ENCODE peak calls at places on chromosomes 2 and 18, in six cellular contexts. B, D, K, L, N and G are unnamed samples.

GRCh38 chr2:37637985-37638384 is 33.5 kb downstream of the CDC42EP3 start:
- DNase-seq in B (no peak), D (no peak), K (no peak), L (no peak), N (no peak), G (no peak)

GRCh38 chr2:231684314-231685223 is 23.8 kb upstream of the PTMA start:
- DNase-seq in B (no peak), D (no peak), K (no peak), L (no peak), N (no peak), G (no peak)

GRCh38 chr2:8145385-8145784 is 536.5 kb upstream of the ID2 start:
- DNase-seq in B (no peak), D (no peak), K (no peak), L (no peak), N (no peak), G (no peak)

GRCh38 chr2:176082885-176083731 is 654 bp downstream of the EVX2 start:
- DNase-seq in B (no peak), D (no peak), K (no peak), L (peak), N (no peak), G (no peak)

GRCh38 chr2:37318401-37318800 is 6.2 kb downstream of the PRKD3 start:
- DNase-seq in B (no peak), D (no peak), K (peak), L (no peak), N (no peak), G (no peak)

GRCh38 chr2:147430408-147430807 is 414.4 kb upstream of the ACVR2A start:
- DNase-seq in B (no peak), D (no peak), K (no peak), L (no peak), N (peak), G (no peak)

GRCh38 chr2:169116993-169117392 is 47.6 kb downstream of the DHRS9 start:
- DNase-seq in B (no peak), D (no peak), K (no peak), L (no peak), N (no peak), G (no peak)

GRCh38 chr18:22136395-22136794 is 33.0 kb upstream of the GATA6 start:
- DNase-seq in B (no peak), D (no peak), K (no peak), L (no peak), N (no peak), G (peak)

GRCh38 chr2:26816893-26817292 is 31.0 kb downstream of the CENPA start:
- DNase-seq in B (peak), D (peak), K (no peak), L (peak), N (no peak), G (peak)

GRCh38 chr2:96240341-96241038 is 25.3 kb downstream of the TMEM127 start:
- DNase-seq in B (no peak), D (no peak), K (no peak), L (no peak), N (no peak), G (no peak)

GRCh38 chr2:207182916-207183315 is 17.2 kb upstream of the KLF7 start:
- DNase-seq in B (no peak), D (no peak), K (no peak), L (no peak), N (no peak), G (no peak)

GRCh38 chr2:232563580-232563979 is 13.1 kb downstream of the EIF4E2 start:
- DNase-seq in B (no peak), D (no peak), K (no peak), L (no peak), N (no peak), G (peak)

GRCh38 chr2:149817206-149817605 is 229.6 kb upstream of the MMADHC start:
- DNase-seq in B (no peak), D (no peak), K (no peak), L (no peak), N (no peak), G (no peak)

GRCh38 chr2:98912957-98913915 is 22.8 kb downstream of the CRACDL start:
- DNase-seq in B (no peak), D (no peak), K (no peak), L (no peak), N (no peak), G (no peak)

GRCh38 chr2:95231723-95232122 is 24.4 kb downstream of the ZNF892 start:
- DNase-seq in B (peak), D (peak), K (no peak), L (peak), N (peak), G (peak)

GRCh38 chr2:237072067-237072931 is 13.4 kb upstream of the COPS8 start:
- DNase-seq in B (peak), D (peak), K (no peak), L (peak), N (peak), G (peak)

GRCh38 chr2:17058772-17059402 is 393.3 kb upstream of the CYRIA start:
- DNase-seq in B (no peak), D (no peak), K (no peak), L (no peak), N (no peak), G (no peak)

GRCh38 chr2:107001964-107002696 is 116.2 kb upstream of the ST6GAL2 start:
- DNase-seq in B (no peak), D (no peak), K (no peak), L (no peak), N (no peak), G (no peak)

GRCh38 chr2:118530976-118531375 is 316.5 kb downstream of the EN1 start:
- DNase-seq in B (peak), D (no peak), K (no peak), L (no peak), N (no peak), G (no peak)

GRCh38 chr2:126307740-126308139 is 348.2 kb upstream of the GYPC start:
- DNase-seq in B (no peak), D (no peak), K (no peak), L (no peak), N (no peak), G (no peak)

GRCh38 chr2:74238879-74239278 is 40.5 kb downstream of the MTHFD2 start:
- DNase-seq in B (no peak), D (no peak), K (no peak), L (no peak), N (no peak), G (no peak)

GRCh38 chr2:29272311-29272710 is 157.1 kb downstream of the CLIP4 start:
- DNase-seq in B (no peak), D (no peak), K (no peak), L (no peak), N (no peak), G (no peak)

GRCh38 chr2:68253211-68254068 is 1.1 kb upstream of the PPP3R1 start:
- DNase-seq in B (no peak), D (no peak), K (no peak), L (peak), N (peak), G (peak)

GRCh38 chr2:68870215-68870614 is 982 bp downstream of the BMP10 start:
- DNase-seq in B (no peak), D (no peak), K (no peak), L (no peak), N (no peak), G (no peak)

GRCh38 chr2:74576151-74576755 is 21.7 kb downstream of the DOK1 start:
- DNase-seq in B (no peak), D (no peak), K (no peak), L (no peak), N (no peak), G (peak)

GRCh38 chr18:79241755-79242154 is 154.0 kb upstream of the NFATC1 start:
- DNase-seq in B (no peak), D (no peak), K (no peak), L (peak), N (no peak), G (no peak)

GRCh38 chr18:62447652-62448051 is 75.2 kb upstream of the ZCCHC2 start:
- DNase-seq in B (no peak), D (no peak), K (no peak), L (no peak), N (no peak), G (no peak)

GRCh38 chr2:71711470-71711857 is 258.1 kb downstream of the DYSF start:
- DNase-seq in B (no peak), D (no peak), K (no peak), L (no peak), N (no peak), G (no peak)

GRCh38 chr18:50518787-50519520 is 40.9 kb upstream of the MAPK4 start:
- DNase-seq in B (no peak), D (no peak), K (no peak), L (no peak), N (no peak), G (no peak)

GRCh38 chr2:45343618-45344017 is 267.4 kb downstream of the SRBD1 start:
- DNase-seq in B (no peak), D (no peak), K (no peak), L (peak), N (no peak), G (no peak)

GRCh38 chr18:9894454-9895068 is 8.8 kb downstream of the TXNDC2 start:
- DNase-seq in B (no peak), D (no peak), K (no peak), L (no peak), N (no peak), G (no peak)

DNA sequence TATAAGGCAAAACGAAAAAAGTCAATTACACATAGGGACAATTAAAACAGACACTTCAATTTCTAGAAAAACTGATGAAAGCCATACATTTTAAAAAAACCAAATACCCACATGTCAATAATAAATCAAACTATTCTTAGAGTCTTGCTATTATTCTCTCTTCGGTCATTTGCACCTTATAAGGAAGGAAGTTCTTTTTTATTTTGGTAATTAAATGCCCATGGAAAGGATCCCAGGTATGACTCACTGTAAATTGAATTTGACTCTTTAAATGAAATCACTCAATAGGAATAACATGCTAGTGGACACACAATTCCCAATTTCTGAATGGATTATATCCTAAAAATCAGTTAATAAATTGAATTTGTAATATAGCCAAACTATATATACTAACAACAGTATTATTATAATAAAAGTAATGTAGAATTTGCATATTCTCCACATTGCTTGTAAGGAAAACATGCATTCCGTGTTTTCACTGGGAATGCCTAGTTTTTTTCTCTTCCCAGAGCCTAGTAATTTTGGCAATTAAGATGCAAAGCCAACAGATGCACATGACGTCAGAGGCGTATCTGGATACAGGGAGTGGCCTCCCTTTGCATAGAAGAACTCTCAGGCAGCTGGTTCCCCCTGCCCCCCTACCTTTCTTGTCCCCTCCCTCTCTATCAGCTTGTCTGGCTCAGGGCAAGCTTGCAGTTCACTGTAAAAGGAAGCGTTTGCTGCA is 153.5 kb upstream of the PGAP1 start:
- DNase-seq in B (no peak), D (no peak), K (no peak), L (peak), N (no peak), G (no peak)
- TF ChIP-seq JUND in B (no peak), D (no peak), K (no peak), L (peak), N (no peak), G (no peak)

GRCh38 chr2:131105156-131105949 is at the start of gene PLEKHB2:
- DNase-seq in B (peak), D (peak), K (peak), L (peak), N (peak), G (peak)

GRCh38 chr2:131104487-131105155 is 515 bp upstream of the PLEKHB2 start:
- DNase-seq in B (peak), D (peak), K (peak), L (peak), N (peak), G (peak)

DNA sequence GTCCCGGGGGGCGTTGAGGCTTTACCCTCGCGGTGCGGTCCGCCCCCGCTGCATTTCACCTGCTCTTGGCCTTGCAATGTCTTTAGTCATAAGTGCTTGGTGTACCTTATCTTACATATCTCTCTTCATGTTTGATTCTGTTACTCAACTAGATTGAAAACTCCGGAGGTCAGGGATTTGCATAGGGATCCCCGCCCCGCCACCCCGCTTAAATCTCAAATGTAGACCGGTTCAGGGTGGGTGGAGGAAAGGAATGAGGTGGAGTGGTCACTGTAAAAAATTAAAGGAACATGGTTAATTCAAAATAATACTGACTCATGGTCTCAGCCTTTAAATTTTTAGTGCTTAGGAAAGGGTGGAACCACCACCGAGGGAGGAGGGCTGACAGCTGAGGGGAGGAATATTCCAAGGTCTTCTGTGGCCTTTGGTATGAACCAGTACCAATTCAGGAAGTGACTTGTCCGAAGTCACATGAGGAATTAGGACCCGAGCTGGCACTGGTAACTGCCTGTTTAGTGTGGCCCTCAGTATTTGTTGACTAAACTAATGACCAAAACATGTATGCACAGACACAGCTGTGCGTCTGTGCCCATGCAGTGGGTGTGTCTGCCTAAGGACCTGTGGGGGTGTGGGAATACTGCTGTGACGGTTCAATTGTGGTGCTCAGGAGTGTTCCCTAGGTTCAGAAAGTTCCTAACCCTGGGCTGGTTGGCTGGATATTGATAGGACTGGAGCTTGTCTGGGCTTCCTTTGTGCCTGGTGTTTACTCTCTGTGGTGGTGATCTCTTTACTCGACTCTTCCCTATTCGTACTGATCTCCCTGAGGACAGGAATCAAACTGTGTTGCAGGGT is 1.0 kb downstream of the PLEKHB2 start:
- DNase-seq in B (no peak), D (peak), K (peak), L (peak), N (peak), G (peak)
- TF ChIP-seq JUND in B (no peak), D (no peak), K (no peak), L (no peak), N (no peak), G (no peak)

GRCh38 chr2:4898706-4899105 is 793.5 kb upstream of the SOX11 start:
- DNase-seq in B (no peak), D (no peak), K (no peak), L (no peak), N (no peak), G (no peak)
- TF ChIP-seq JUND in B (no peak), D (no peak), K (no peak), L (no peak), N (no peak), G (no peak)

GRCh38 chr2:197677056-197677455 is 1.7 kb upstream of the RFTN2 start:
- DNase-seq in B (no peak), D (no peak), K (no peak), L (no peak), N (no peak), G (no peak)

GRCh38 chr2:197675246-197675645 is at the start of gene RFTN2:
- DNase-seq in B (no peak), D (no peak), K (no peak), L (no peak), N (no peak), G (no peak)

GRCh38 chr2:197674546-197674945 is 841 bp downstream of the RFTN2 start:
- DNase-seq in B (no peak), D (no peak), K (no peak), L (no peak), N (no peak), G (no peak)

GRCh38 chr2:197674060-197674459 is 1.3 kb downstream of the RFTN2 start:
- DNase-seq in B (no peak), D (no peak), K (no peak), L (no peak), N (peak), G (no peak)

DNA sequence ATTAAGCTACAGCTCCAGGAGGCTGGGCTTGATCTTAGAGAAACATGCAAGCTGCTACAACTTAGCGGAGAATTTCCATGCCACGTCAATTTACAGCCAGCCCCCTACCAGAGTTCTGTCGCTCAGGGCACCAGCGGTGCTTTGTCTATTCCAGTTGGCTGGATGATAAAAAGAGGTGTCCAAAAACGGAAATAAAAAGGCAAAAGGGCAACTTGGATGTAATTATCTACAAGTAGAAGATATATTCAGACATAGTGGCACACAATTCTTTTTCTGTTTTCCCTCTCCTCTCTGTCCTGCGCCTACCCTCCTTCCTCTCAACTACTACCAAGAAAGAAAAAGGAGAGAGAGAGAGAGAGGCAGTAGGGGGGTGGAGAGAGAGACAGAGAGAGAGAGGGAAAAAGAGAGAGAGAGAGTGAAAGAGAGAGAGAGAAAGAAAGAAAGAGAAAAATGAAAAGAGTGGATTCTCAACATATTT is 363 bp upstream of the RFTN2 start:
- DNase-seq in B (no peak), D (no peak), K (no peak), L (no peak), N (no peak), G (no peak)
- TF ChIP-seq JUND in B (no peak), D (no peak), K (no peak), L (no peak), N (no peak), G (no peak)

GRCh38 chr2:130826419-130826818 is 10.3 kb upstream of the ARHGEF4 start:
- DNase-seq in B (no peak), D (no peak), K (no peak), L (no peak), N (no peak), G (no peak)

GRCh38 chr2:130829020-130829419 is 7.7 kb upstream of the ARHGEF4 start:
- DNase-seq in B (peak), D (no peak), K (no peak), L (no peak), N (no peak), G (no peak)

GRCh38 chr2:130826821-130827501 is 9.8 kb upstream of the ARHGEF4 start:
- DNase-seq in B (no peak), D (no peak), K (no peak), L (no peak), N (no peak), G (no peak)

GRCh38 chr2:130828461-130828860 is 8.3 kb upstream of the ARHGEF4 start:
- DNase-seq in B (no peak), D (no peak), K (no peak), L (no peak), N (no peak), G (no peak)

GRCh38 chr2:130827502-130828251 is 9.0 kb upstream of the ARHGEF4 start:
- DNase-seq in B (no peak), D (no peak), K (no peak), L (no peak), N (no peak), G (no peak)
- TF ChIP-seq JUND in B (no peak), D (no peak), K (no peak), L (no peak), N (no peak), G (no peak)

DNA sequence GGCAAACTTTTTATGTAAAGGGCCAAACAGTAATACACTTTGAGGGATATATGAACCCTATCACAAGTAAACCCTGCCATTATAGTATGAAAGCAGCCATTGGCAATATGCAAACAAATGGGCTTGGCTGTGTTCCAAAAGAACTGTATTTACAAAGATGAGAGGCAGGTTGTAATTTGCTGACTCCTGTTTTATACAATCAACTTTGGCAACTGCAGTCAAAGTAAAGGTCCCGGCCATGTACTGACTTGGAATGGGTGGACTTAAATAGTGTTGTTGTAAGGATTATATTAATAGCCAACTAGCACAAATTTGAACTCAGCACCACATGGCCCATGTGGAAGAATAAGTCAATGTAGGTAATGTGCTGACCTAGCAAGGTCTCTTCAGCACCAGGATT is 223.4 kb downstream of the WDPCP start:
- DNase-seq in B (no peak), D (no peak), K (no peak), L (no peak), N (peak), G (peak)
- TF ChIP-seq JUND in B (no peak), D (no peak), K (no peak), L (no peak), N (no peak), G (no peak)

DNA sequence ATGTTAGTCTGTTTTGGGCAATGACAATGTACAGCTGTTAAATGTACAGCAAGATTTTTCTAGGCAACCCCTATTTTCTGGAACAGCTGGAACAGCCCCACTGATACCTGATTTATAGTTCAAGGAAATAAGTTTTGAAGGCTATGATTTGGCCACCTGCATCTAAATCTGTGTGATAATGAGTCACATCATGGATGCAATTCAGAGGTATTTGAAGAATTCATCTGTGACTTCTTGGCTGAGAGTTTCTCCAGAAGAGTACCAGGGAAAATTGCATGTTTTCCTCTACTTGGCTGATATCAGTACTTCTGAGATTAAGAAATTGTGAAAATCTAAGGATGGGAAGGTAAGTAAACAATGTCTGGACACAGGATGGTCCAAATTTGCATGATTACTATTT is 40.7 kb upstream of the NT5C1B start:
- DNase-seq in B (no peak), D (no peak), K (no peak), L (no peak), N (no peak), G (no peak)
- TF ChIP-seq JUND in B (no peak), D (no peak), K (no peak), L (peak), N (no peak), G (no peak)

DNA sequence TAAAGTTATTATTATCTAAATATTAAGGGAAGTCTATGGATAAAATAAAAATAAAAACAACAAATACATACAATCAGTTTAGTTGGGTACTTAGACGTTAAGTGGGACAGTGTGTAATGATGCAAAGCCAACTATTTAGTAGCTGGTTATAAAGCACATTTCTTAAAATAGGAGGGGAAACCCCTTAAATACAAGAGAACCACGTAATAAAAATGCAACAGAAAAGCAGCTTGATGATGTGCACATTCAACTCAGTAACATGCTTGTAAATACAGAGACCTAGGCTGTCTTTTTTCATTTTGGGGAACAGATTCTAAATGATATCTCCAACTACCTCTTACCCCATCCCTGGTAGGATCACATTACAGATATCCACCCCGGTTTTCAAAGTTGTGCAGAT is 134.3 kb upstream of the AQP4 start:
- DNase-seq in B (no peak), D (no peak), K (no peak), L (no peak), N (no peak), G (no peak)
- TF ChIP-seq JUND in B (no peak), D (no peak), K (no peak), L (no peak), N (no peak), G (no peak)